ENCODE peak calls at places on chromosomes 16 and 17, in six cellular contexts. K is amniotic epithelial cell, L is esophagus squamous epithelium, O is NCI-H187 treated with DMSO at 0.1 percent for 48 hours, B is BJ, S is HCEC 1CT. N is an unnamed sample.

GRCh38 chr16:86100205-86101134 is 201.5 kb downstream of the IRF8 start:
- DNase-seq in K (no peak), L (no peak), O (no peak), B (peak; percentile 0), S (no peak), N (no peak)

GRCh38 chr16:1923299-1924034 is 5.3 kb upstream of the HS3ST6 start:
- DNase-seq in K (peak; percentile 49), L (no peak), O (no peak), B (peak; percentile 34), S (peak; percentile 35), N (no peak)

GRCh38 chr17:2723505-2723996 is 12.0 kb upstream of the CLUH start:
- DNase-seq in K (no peak), L (no peak), O (no peak), B (no peak), S (no peak), N (no peak)

GRCh38 chr17:73718912-73719311 is 74.7 kb upstream of the SDK2 start:
- DNase-seq in K (no peak), L (no peak), O (peak; percentile 22), B (no peak), S (no peak), N (no peak)

GRCh38 chr17:31248986-31249385 is 48.1 kb downstream of the OMG start:
- DNase-seq in K (peak; percentile 81), L (no peak), O (no peak), B (peak; percentile 62), S (peak; percentile 85), N (peak; percentile 56)

GRCh38 chr17:8922451-8922850 is 43.1 kb downstream of the PIK3R5 start:
- DNase-seq in K (peak; percentile 89), L (no peak), O (no peak), B (peak; percentile 75), S (peak; percentile 48), N (peak; percentile 67)

GRCh38 chr16:57503366-57503765 is 17.1 kb upstream of the DOK4 start:
- DNase-seq in K (peak; percentile 53), L (no peak), O (peak; percentile 68), B (no peak), S (no peak), N (no peak)

GRCh38 chr16:88764913-88765349 is 20.1 kb downstream of the PIEZO1 start:
- DNase-seq in K (no peak), L (no peak), O (no peak), B (no peak), S (no peak), N (no peak)

GRCh38 chr16:79104567-79104966 is 496.0 kb downstream of the MAF start:
- DNase-seq in K (no peak), L (no peak), O (no peak), B (no peak), S (no peak), N (no peak)

GRCh38 chr17:45136846-45137560 is 1.5 kb downstream of the ACBD4 start:
- DNase-seq in K (no peak), L (no peak), O (no peak), B (no peak), S (no peak), N (no peak)

GRCh38 chr16:2786061-2786825 is 1.1 kb downstream of the PRSS33 start:
- DNase-seq in K (no peak), L (no peak), O (no peak), B (no peak), S (no peak), N (no peak)

GRCh38 chr17:38701504-38702165 is 3.4 kb upstream of the MLLT6 start:
- DNase-seq in K (peak; percentile 55), L (no peak), O (no peak), B (no peak), S (peak; percentile 7), N (no peak)

GRCh38 chr17:39101139-39101538 is 50.3 kb downstream of the PLXDC1 start:
- DNase-seq in K (no peak), L (no peak), O (no peak), B (no peak), S (no peak), N (no peak)

GRCh38 chr16:46947900-46948547 is 25.4 kb downstream of the DNAJA2 start:
- DNase-seq in K (peak; percentile 34), L (no peak), O (no peak), B (no peak), S (peak; percentile 35), N (no peak)

GRCh38 chr17:35774499-35774898 is 13.8 kb downstream of the C17orf50 start:
- DNase-seq in K (peak; percentile 82), L (no peak), O (no peak), B (no peak), S (no peak), N (no peak)

GRCh38 chr16:1745900-1746692 is 25.2 kb downstream of the NME3 start:
- DNase-seq in K (peak; percentile 97), L (no peak), O (no peak), B (peak; percentile 37), S (no peak), N (peak; percentile 12)

GRCh38 chr17:2898255-2898926 is 102.2 kb downstream of the RAP1GAP2 start:
- DNase-seq in K (no peak), L (no peak), O (peak; percentile 17), B (no peak), S (no peak), N (no peak)

GRCh38 chr17:48577946-48578615 is at the start of gene HOXB4:
- DNase-seq in K (peak; percentile 86), L (no peak), O (no peak), B (no peak), S (peak; percentile 56), N (no peak)

GRCh38 chr17:51097708-51098446 is 22.8 kb downstream of the SPAG9 start:
- DNase-seq in K (no peak), L (no peak), O (no peak), B (no peak), S (no peak), N (no peak)

GRCh38 chr17:44758414-44759095 is at the start of gene ADAM11:
- DNase-seq in K (no peak), L (no peak), O (no peak), B (no peak), S (no peak), N (no peak)

GRCh38 chr17:47879776-47880452 is 16.1 kb upstream of the SP2 start:
- DNase-seq in K (no peak), L (no peak), O (no peak), B (no peak), S (no peak), N (no peak)

N was measured in AG04449.